ENCODE peak calls at places on chromosomes 12 and 14, in five cellular contexts. One of them, this sample, is unnamed.

GRCh38 chr12:81229718-81230117 is 151.8 kb downstream of the ACSS3 start:
- DNase-seq in H1: no peak
- DNase-seq in right lobe of liver: no peak
- DNase-seq in foreskin fibroblast: no peak
- DNase-seq in neural progenitor cell: no peak
- DNase-seq in this sample: no peak

GRCh38 chr12:131929530-131930456 is 717 bp downstream of the PUS1 start:
- DNase-seq in H1: no peak
- DNase-seq in right lobe of liver: no peak
- DNase-seq in foreskin fibroblast: no peak
- DNase-seq in neural progenitor cell: peak; percentile 71
- DNase-seq in this sample: peak; percentile 15

GRCh38 chr14:64109821-64110554 is 184.2 kb downstream of the ESR2 start:
- DNase-seq in H1: no peak
- DNase-seq in right lobe of liver: no peak
- DNase-seq in foreskin fibroblast: no peak
- DNase-seq in neural progenitor cell: no peak
- DNase-seq in this sample: peak; percentile 11

GRCh38 chr12:7439579-7440505 is 4.1 kb downstream of the CD163L1 start:
- DNase-seq in H1: peak; percentile 77
- DNase-seq in right lobe of liver: peak; percentile 61
- DNase-seq in foreskin fibroblast: peak; percentile 52
- DNase-seq in neural progenitor cell: peak; percentile 79
- DNase-seq in this sample: peak; percentile 46

GRCh38 chr12:55970775-55971174 is 3.1 kb upstream of the RAB5B start:
- DNase-seq in H1: no peak
- DNase-seq in right lobe of liver: no peak
- DNase-seq in foreskin fibroblast: peak; percentile 27
- DNase-seq in neural progenitor cell: no peak
- DNase-seq in this sample: peak; percentile 41

GRCh38 chr14:25484194-25484593 is 434.2 kb upstream of the STXBP6 start:
- DNase-seq in H1: no peak
- DNase-seq in right lobe of liver: no peak
- DNase-seq in foreskin fibroblast: no peak
- DNase-seq in neural progenitor cell: no peak
- DNase-seq in this sample: no peak

GRCh38 chr14:97379091-97379531 is 581.9 kb downstream of the VRK1 start:
- DNase-seq in H1: no peak
- DNase-seq in right lobe of liver: no peak
- DNase-seq in foreskin fibroblast: no peak
- DNase-seq in neural progenitor cell: peak; percentile 17
- DNase-seq in this sample: no peak

GRCh38 chr14:89384023-89384422 is 33.0 kb downstream of the FOXN3 start:
- DNase-seq in H1: no peak
- DNase-seq in right lobe of liver: no peak
- DNase-seq in foreskin fibroblast: no peak
- DNase-seq in neural progenitor cell: no peak
- DNase-seq in this sample: no peak

GRCh38 chr12:115960868-115961802 is 316.4 kb downstream of the MED13L start:
- DNase-seq in H1: no peak
- DNase-seq in right lobe of liver: no peak
- DNase-seq in foreskin fibroblast: no peak
- DNase-seq in neural progenitor cell: no peak
- DNase-seq in this sample: no peak

GRCh38 chr12:116551952-116552749 is 7.0 kb upstream of the MAP1LC3B2 start:
- DNase-seq in H1: no peak
- DNase-seq in right lobe of liver: no peak
- DNase-seq in foreskin fibroblast: peak; percentile 53
- DNase-seq in neural progenitor cell: peak; percentile 6
- DNase-seq in this sample: peak; percentile 85

GRCh38 chr12:52903855-52904508 is 894 bp downstream of the KRT8 start:
- DNase-seq in H1: peak; percentile 74
- DNase-seq in right lobe of liver: peak; percentile 80
- DNase-seq in foreskin fibroblast: no peak
- DNase-seq in neural progenitor cell: peak; percentile 80
- DNase-seq in this sample: no peak

GRCh38 chr14:59439256-59440015 is 25.7 kb downstream of the GPR135 start:
- DNase-seq in H1: no peak
- DNase-seq in right lobe of liver: no peak
- DNase-seq in foreskin fibroblast: no peak
- DNase-seq in neural progenitor cell: no peak
- DNase-seq in this sample: peak; percentile 93

GRCh38 chr12:26846419-26846818 is 13.4 kb upstream of the ITPR2 start:
- DNase-seq in H1: no peak
- DNase-seq in right lobe of liver: no peak
- DNase-seq in foreskin fibroblast: no peak
- DNase-seq in neural progenitor cell: no peak
- DNase-seq in this sample: no peak
- H3K4me3 ChIP-seq in H1: no peak overlapping the region
- H3K4me3 ChIP-seq in right lobe of liver: no peak overlapping the region
- H3K4me3 ChIP-seq in foreskin fibroblast: no peak overlapping the region
- H3K4me3 ChIP-seq in neural progenitor cell: no peak overlapping the region
- H3K4me3 ChIP-seq in this sample: no peak overlapping the region

GRCh38 chr12:130194154-130194553 is 31.9 kb downstream of the FZD10 start:
- DNase-seq in H1: no peak
- DNase-seq in right lobe of liver: no peak
- DNase-seq in foreskin fibroblast: no peak
- DNase-seq in neural progenitor cell: peak; percentile 42
- DNase-seq in this sample: no peak
- TF ChIP-seq CTCF in H1: no peak
- TF ChIP-seq CTCF in right lobe of liver: no peak
- TF ChIP-seq CTCF in foreskin fibroblast: no peak
- TF ChIP-seq CTCF in neural progenitor cell: no peak
- TF ChIP-seq CTCF in this sample: no peak

GRCh38 chr12:57088442-57089258 is at the start of gene NAB2:
- DNase-seq in H1: peak; percentile 87
- DNase-seq in right lobe of liver: peak; percentile 99
- DNase-seq in foreskin fibroblast: peak; percentile 99
- DNase-seq in neural progenitor cell: peak; percentile 98
- DNase-seq in this sample: peak; percentile 97

GRCh38 chr12:57091633-57092528 is 3.0 kb downstream of the NAB2 start:
- DNase-seq in H1: no peak
- DNase-seq in right lobe of liver: no peak
- DNase-seq in foreskin fibroblast: no peak
- DNase-seq in neural progenitor cell: no peak
- DNase-seq in this sample: no peak

GRCh38 chr12:57090924-57091632 is 2.2 kb downstream of the NAB2 start:
- DNase-seq in H1: no peak
- DNase-seq in right lobe of liver: peak; percentile 62
- DNase-seq in foreskin fibroblast: no peak
- DNase-seq in neural progenitor cell: no peak
- DNase-seq in this sample: no peak

GRCh38 chr12:57089259-57090245 is 638 bp downstream of the NAB2 start:
- DNase-seq in H1: peak; percentile 68
- DNase-seq in right lobe of liver: peak; percentile 86
- DNase-seq in foreskin fibroblast: no peak
- DNase-seq in neural progenitor cell: peak; percentile 64
- DNase-seq in this sample: peak; percentile 69

DNA sequence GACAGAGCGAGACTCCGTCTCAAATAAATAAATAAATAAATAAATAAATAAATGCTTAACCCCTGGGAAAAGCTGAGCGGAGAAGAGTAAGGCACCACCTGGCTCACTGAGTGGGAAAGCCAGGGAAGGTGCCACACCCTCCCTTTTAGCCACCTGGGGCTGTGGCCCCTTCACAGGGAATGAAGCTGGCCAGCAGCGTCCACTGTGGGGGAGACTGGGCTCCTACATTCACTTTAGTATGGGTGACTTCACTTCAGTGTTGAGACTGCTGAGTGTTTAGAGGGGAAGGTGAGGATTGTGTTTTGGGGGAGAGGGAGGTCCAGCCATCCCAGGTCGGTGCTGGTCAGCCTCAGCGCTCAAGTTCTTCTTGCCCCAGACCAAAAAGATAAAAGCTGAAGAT is 1.5 kb downstream of the NAB2 start:
- DNase-seq in H1: no peak
- DNase-seq in right lobe of liver: no peak
- DNase-seq in foreskin fibroblast: no peak
- DNase-seq in neural progenitor cell: no peak
- DNase-seq in this sample: no peak
- H3K4me3 ChIP-seq in H1: peak overlapping the region; percentile 8
- H3K4me3 ChIP-seq in right lobe of liver: peak overlapping the region; percentile 92
- H3K4me3 ChIP-seq in foreskin fibroblast: peak overlapping the region; percentile 89
- H3K4me3 ChIP-seq in neural progenitor cell: peak overlapping the region; percentile 63
- H3K4me3 ChIP-seq in this sample: peak overlapping the region; percentile 95

GRCh38 chr14:76644875-76645518 is 116.3 kb upstream of the VASH1 start:
- DNase-seq in H1: peak; percentile 82
- DNase-seq in right lobe of liver: no peak
- DNase-seq in foreskin fibroblast: peak; percentile 9
- DNase-seq in neural progenitor cell: peak; percentile 84
- DNase-seq in this sample: peak; percentile 10
- TF ChIP-seq CTCF in H1: peak; percentile 86
- TF ChIP-seq CTCF in right lobe of liver: peak; percentile 46
- TF ChIP-seq CTCF in foreskin fibroblast: peak; percentile 54
- TF ChIP-seq CTCF in neural progenitor cell: peak; percentile 89
- TF ChIP-seq CTCF in this sample: peak; percentile 49

DNA sequence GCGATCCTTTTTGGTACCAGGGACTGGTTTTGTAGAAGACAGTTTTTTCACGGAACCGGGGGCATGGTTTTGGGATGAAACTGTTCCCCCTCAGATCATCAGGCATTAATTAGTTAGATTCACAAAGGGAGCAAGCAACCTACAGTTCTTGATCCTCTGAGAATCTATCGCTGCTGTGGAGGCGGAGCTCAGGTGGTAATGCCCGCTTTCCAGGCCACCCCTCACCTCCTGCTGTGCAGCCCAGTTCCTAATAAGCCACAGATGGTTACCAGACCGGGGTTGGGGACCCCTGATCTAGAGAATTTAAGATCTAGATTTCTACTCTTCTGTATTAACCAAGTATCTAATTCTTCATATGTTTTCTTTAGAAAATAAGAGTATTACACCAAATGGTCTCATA is 4.8 kb downstream of the ARHGAP5 start:
- DNase-seq in H1: peak; percentile 54
- DNase-seq in right lobe of liver: no peak
- DNase-seq in foreskin fibroblast: no peak
- DNase-seq in neural progenitor cell: peak; percentile 55
- DNase-seq in this sample: no peak
- H3K4me3 ChIP-seq in H1: no peak overlapping the region
- H3K4me3 ChIP-seq in right lobe of liver: no peak overlapping the region
- H3K4me3 ChIP-seq in foreskin fibroblast: no peak overlapping the region
- H3K4me3 ChIP-seq in neural progenitor cell: no peak overlapping the region
- H3K4me3 ChIP-seq in this sample: no peak overlapping the region

DNA sequence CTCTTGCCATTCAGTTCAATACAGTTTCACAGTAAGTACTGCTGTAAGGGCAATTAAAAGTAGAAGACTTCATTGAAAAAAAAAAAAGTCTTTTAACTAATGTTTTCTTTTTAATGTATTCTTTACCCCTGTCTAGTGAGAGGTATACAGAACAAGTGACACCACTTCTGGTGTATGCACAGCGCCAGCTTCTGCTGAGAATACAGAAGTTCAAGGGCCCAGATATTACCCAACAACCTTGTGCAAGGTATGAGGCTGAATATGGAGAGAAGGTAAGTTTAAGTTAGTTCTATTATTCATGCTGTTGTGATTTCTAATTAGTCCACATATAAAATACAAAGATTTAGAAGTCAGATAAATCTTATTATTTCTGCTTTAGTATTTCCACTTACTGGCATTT is 168.7 kb downstream of the CFAP54 start:
- DNase-seq in H1: no peak
- DNase-seq in right lobe of liver: no peak
- DNase-seq in foreskin fibroblast: no peak
- DNase-seq in neural progenitor cell: no peak
- DNase-seq in this sample: no peak
- TF ChIP-seq CTCF in H1: no peak
- TF ChIP-seq CTCF in right lobe of liver: no peak
- TF ChIP-seq CTCF in foreskin fibroblast: no peak
- TF ChIP-seq CTCF in neural progenitor cell: no peak
- TF ChIP-seq CTCF in this sample: no peak